ENCODE peak calls at places on chromosomes 6 and 20, in seven cellular contexts. J, U, L, W, C, H and K are unnamed samples.

GRCh38 chr6:118403036-118403435 is 145.1 kb upstream of the PLN start:
- DNase-seq in L (no peak), J (no peak), U (no peak), C (no peak), H (no peak), W (peak), K (no peak)

GRCh38 chr6:150992682-150993081 is 127.2 kb downstream of the MTHFD1L start:
- DNase-seq in J (no peak), C (no peak), L (no peak), W (peak), H (no peak), U (no peak), K (no peak)

GRCh38 chr6:30264731-30265130 is 51.5 kb upstream of the TRIM26 start:
- DNase-seq in J (no peak), L (peak), H (no peak), U (no peak), C (no peak), W (peak), K (no peak)

GRCh38 chr6:105363100-105363754 is 39.7 kb downstream of the PREP start:
- DNase-seq in L (no peak), J (no peak), W (peak), H (no peak), U (no peak), C (no peak), K (peak)

GRCh38 chr20:47489448-47489872 is 12.2 kb upstream of the NCOA3 start:
- DNase-seq in L (peak), C (no peak), H (no peak), J (no peak), U (no peak), W (no peak), K (no peak)

GRCh38 chr6:161676566-161676965 is 402.7 kb upstream of the AGPAT4 start:
- DNase-seq in W (no peak), J (no peak), H (no peak), C (no peak), U (no peak), L (no peak), K (no peak)

GRCh38 chr6:43831211-43831610 is 61.2 kb downstream of the VEGFA start:
- DNase-seq in J (no peak), U (no peak), L (no peak), H (peak), C (no peak), W (no peak), K (no peak)

GRCh38 chr20:3711418-3712043 is 869 bp downstream of the SIGLEC1 start:
- DNase-seq in W (no peak), H (no peak), L (no peak), U (no peak), C (no peak), J (no peak), K (no peak)

GRCh38 chr6:41636803-41637178 is 1.5 kb upstream of the MDFI start:
- DNase-seq in C (peak), U (no peak), W (no peak), J (peak), L (peak), H (peak), K (peak)

GRCh38 chr6:98116513-98116912 is 717.9 kb upstream of the POU3F2 start:
- DNase-seq in W (no peak), J (no peak), H (no peak), U (no peak), C (no peak), L (no peak), K (no peak)

GRCh38 chr20:55415567-55416142 is 589.7 kb downstream of the CBLN4 start:
- DNase-seq in C (no peak), W (no peak), J (no peak), H (peak), U (peak), L (peak), K (no peak)

GRCh38 chr6:49645139-49645538 is 8.5 kb upstream of the RHAG start:
- DNase-seq in J (no peak), U (no peak), L (no peak), C (no peak), H (no peak), W (no peak), K (no peak)
- H2BK120ac ChIP-seq in J (no peak), U (no peak), L (no peak), C (no peak), H (no peak), W (no peak), K (no peak)

GRCh38 chr20:931401-931800 is 15.3 kb upstream of the ANGPT4 start:
- DNase-seq in J (no peak), L (no peak), H (peak), C (no peak), U (no peak), W (no peak), K (no peak)
- H2BK120ac ChIP-seq in J (no peak), L (no peak), H (no peak), C (no peak), U (no peak), W (no peak), K (no peak)

GRCh38 chr20:38866265-38867061 is 59.8 kb upstream of the FAM83D start:
- DNase-seq in C (no peak), W (no peak), L (no peak), H (no peak), U (no peak), J (no peak), K (no peak)
- H2BK120ac ChIP-seq in C (no peak), W (no peak), L (no peak), H (no peak), U (no peak), J (no peak), K (no peak)

GRCh38 chr20:53935353-53936084 is 134.9 kb downstream of the BCAS1 start:
- DNase-seq in J (no peak), H (peak), C (no peak), W (no peak), U (no peak), L (no peak), K (peak)
- H2BK120ac ChIP-seq in J (no peak), H (peak), C (no peak), W (peak), U (no peak), L (peak), K (peak)